ENCODE peak calls at places on chromosomes 13 and 19, in ten cellular contexts. R, O, B, D, A, F, Q, S, W and U are unnamed samples.

GRCh38 chr19:35156673-35157014 is 2.1 kb downstream of the FXYD5 start:
- DNase-seq in O (no peak), R (no peak), S (no peak), W (no peak), D (no peak), F (no peak), A (no peak), B (no peak), Q (no peak), U (no peak)

GRCh38 chr19:17037184-17037583 is 10.6 kb upstream of the CPAMD8 start:
- DNase-seq in F (no peak), A (no peak), B (no peak), D (no peak), S (no peak), R (no peak), O (no peak), Q (no peak), W (no peak), U (no peak)

GRCh38 chr19:56152644-56153043 is 11.6 kb downstream of the ZNF444 start:
- DNase-seq in D (no peak), Q (no peak), A (no peak), R (no peak), F (no peak), O (no peak), S (no peak), B (no peak), W (no peak), U (no peak)

GRCh38 chr13:63088226-63088625 is 1672.6 kb upstream of the PCDH20 start:
- DNase-seq in R (no peak), O (no peak), W (no peak), B (no peak), S (no peak), D (no peak), A (no peak), F (no peak), Q (no peak), U (no peak)

GRCh38 chr19:46624958-46625661 is at the start of gene PTGIR:
- DNase-seq in R (peak), B (no peak), Q (no peak), O (no peak), S (no peak), A (peak), F (no peak), D (no peak), W (peak), U (peak)

GRCh38 chr13:27969073-27969865 is at the start of gene CDX2:
- DNase-seq in W (peak), D (no peak), F (peak), S (peak), O (no peak), A (no peak), R (no peak), Q (no peak), B (no peak), U (no peak)

GRCh38 chr13:59734393-59734792 is 429.3 kb downstream of the DIAPH3 start:
- DNase-seq in B (no peak), Q (peak), S (no peak), A (no peak), W (no peak), D (no peak), R (no peak), O (no peak), F (no peak), U (no peak)

GRCh38 chr19:4338441-4339350 is at the start of gene STAP2:
- DNase-seq in D (peak), F (peak), B (no peak), W (peak), S (no peak), Q (no peak), O (no peak), A (peak), R (peak), U (no peak)

GRCh38 chr13:102897371-102898138 is 51.7 kb downstream of the ERCC5 start:
- DNase-seq in F (no peak), A (no peak), R (no peak), B (no peak), O (no peak), S (no peak), W (no peak), D (no peak), Q (no peak), U (no peak)

GRCh38 chr19:18879579-18880373 is 16.2 kb downstream of the CERS1 start:
- DNase-seq in O (peak), Q (no peak), S (peak), A (peak), D (no peak), F (peak), B (no peak), W (peak), R (peak), U (no peak)

GRCh38 chr19:14248578-14249011 is 42.6 kb upstream of the ADGRL1 start:
- DNase-seq in D (no peak), W (peak), F (no peak), R (no peak), B (peak), A (peak), O (peak), S (no peak), Q (no peak), U (no peak)

GRCh38 chr19:8576273-8576993 is 809 bp downstream of the MYO1F start:
- DNase-seq in F (no peak), Q (no peak), W (peak), O (no peak), D (peak), S (no peak), R (no peak), B (no peak), A (no peak), U (no peak)
- H3K4me3 ChIP-seq in F (peak), Q (peak), W (peak), O (peak), D (peak), S (no peak), R (peak), B (no peak), A (no peak), U (peak)

GRCh38 chr19:2840794-2841790 is at the start of gene ZNF555:
- DNase-seq in O (peak), R (peak), W (peak), B (peak), S (peak), A (peak), F (peak), Q (peak), D (peak), U (peak)
- TF ChIP-seq POLR2AphosphoS5 in O (peak), R (no peak), W (peak), B (no peak), S (peak), A (peak), F (peak), Q (no peak), D (peak), U (peak)

GRCh38 chr19:5567360-5567970 is at the start of gene TINCR:
- DNase-seq in W (no peak), O (no peak), D (no peak), R (no peak), Q (no peak), B (no peak), S (no peak), A (no peak), F (no peak), U (no peak)
- H3K4me3 ChIP-seq in W (peak), O (peak), D (peak), R (peak), Q (no peak), B (peak), S (peak), A (no peak), F (peak), U (peak)

GRCh38 chr19:10692673-10693264 is 8.5 kb upstream of the QTRT1 start:
- DNase-seq in O (no peak), Q (no peak), S (no peak), F (no peak), A (no peak), D (no peak), B (no peak), W (no peak), R (no peak), U (no peak)
- TF ChIP-seq POLR2AphosphoS5 in O (peak), Q (no peak), S (peak), F (no peak), A (no peak), D (no peak), B (no peak), W (no peak), R (no peak), U (no peak)

GRCh38 chr19:49442354-49442753 is 1.0 kb upstream of the SLC17A7 start:
- DNase-seq in S (no peak), D (no peak), F (no peak), Q (no peak), O (no peak), A (no peak), B (no peak), W (peak), R (peak), U (no peak)
- H3K4me3 ChIP-seq in S (peak), D (peak), F (peak), Q (peak), O (peak), A (no peak), B (peak), W (peak), R (peak), U (peak)

DNA sequence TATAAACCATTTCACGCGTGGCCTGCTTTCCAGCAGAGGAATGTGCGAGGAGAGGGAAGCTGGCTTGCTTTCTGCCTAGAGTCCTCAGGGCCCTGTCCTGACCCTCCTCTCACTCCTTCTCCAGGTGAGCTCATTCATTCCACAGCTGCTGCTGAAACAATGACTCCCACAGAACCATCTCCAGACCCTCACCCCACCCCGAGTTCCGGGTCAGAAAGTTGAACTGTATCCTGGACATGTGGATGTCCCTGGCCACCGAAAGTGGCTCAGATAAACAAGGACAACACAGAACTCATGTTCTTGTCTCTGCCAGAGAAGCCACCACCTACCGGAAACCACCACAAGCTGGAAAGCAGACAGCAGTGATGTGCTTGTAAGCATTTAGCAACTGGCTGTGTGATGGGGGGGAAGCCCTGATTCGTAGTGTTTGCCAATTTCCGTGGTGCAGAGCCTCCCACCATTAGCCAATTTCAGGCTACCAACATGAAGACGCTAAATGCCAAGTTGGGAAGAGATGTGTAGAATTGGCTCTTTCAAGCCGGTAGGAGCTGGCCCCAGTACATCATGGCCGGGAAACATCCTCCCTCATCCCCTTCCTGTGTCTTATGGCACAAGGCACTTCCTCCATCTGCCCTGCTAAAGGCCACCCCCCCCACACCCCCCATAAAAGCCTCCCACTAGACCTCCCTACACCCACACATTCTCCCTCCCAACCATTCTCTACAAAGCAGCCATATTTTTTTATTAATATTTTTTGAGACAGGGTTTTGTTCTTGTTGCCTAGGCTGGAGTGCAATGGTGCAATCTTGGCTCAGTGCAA is 5.0 kb downstream of the SYCE2 start:
- DNase-seq in Q (no peak), F (no peak), B (no peak), O (peak), W (peak), S (no peak), R (no peak), A (no peak), D (peak), U (no peak)
- TF ChIP-seq POLR2AphosphoS5 in Q (no peak), F (no peak), B (no peak), O (peak), W (no peak), S (no peak), R (no peak), A (no peak), D (no peak), U (no peak)

GRCh38 chr19:7483720-7484201 is 5.1 kb downstream of the PEX11G start:
- DNase-seq in O (no peak), R (no peak), W (no peak), S (no peak), F (no peak), B (no peak), Q (no peak), D (no peak), A (no peak), U (no peak)

GRCh38 chr19:7480975-7481265 is 7.9 kb downstream of the PEX11G start:
- DNase-seq in R (no peak), D (peak), A (no peak), Q (no peak), F (no peak), O (no peak), W (no peak), B (no peak), S (no peak), U (no peak)

GRCh38 chr19:7480222-7480974 is 8.4 kb downstream of the PEX11G start:
- DNase-seq in O (no peak), Q (no peak), D (no peak), S (no peak), A (no peak), R (no peak), B (no peak), F (no peak), W (no peak), U (no peak)

GRCh38 chr19:7478843-7479227 is 10.0 kb downstream of the PEX11G start:
- DNase-seq in A (no peak), B (no peak), R (no peak), O (no peak), Q (no peak), W (no peak), D (no peak), S (no peak), F (no peak), U (no peak)

DNA sequence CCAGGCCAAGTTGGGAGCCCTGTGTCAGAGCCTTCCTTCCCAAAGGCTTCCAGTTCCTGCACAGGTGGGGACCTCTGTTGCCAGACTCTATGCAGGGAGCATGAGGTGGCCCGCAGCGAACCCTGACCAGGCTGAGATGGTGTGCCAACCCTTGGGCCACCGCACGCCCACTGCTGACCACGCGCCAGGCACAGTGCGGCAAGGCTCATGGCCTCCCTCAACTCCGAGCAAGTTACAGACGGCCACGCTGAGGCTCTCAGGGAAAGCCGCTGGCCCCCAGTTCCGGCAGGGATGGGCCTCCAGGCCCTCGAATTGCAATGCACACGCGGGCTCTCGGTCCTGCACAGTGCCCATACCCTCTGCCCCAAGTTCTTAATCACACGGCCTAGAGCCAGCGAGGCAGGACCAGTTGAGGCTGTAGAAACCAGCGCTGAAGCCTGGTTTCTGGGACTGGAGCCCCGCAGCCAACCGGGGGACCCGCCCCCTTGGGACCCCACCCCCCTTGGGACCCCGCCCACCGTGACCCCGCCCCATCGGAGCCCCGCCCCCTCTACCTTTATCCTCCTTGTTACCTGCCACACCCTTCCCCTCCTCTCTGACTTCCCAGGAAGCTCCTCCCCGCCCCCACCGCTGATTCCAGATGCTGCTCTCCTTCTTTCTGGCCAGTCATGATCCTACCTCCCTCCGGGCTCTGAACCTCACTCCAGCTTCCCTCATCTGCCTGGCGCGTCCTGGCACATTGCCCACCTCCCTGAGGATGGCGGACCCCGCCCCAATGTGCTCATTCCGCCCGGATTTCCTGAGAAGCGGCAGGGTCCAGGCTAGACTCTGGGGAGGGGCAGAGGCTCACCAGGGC is 6.0 kb downstream of the PEX11G start:
- DNase-seq in B (peak), R (no peak), Q (no peak), O (no peak), F (no peak), D (peak), A (no peak), S (peak), W (peak), U (no peak)
- H3K4me3 ChIP-seq in B (peak), R (no peak), Q (no peak), O (no peak), F (no peak), D (no peak), A (no peak), S (no peak), W (no peak), U (no peak)

DNA sequence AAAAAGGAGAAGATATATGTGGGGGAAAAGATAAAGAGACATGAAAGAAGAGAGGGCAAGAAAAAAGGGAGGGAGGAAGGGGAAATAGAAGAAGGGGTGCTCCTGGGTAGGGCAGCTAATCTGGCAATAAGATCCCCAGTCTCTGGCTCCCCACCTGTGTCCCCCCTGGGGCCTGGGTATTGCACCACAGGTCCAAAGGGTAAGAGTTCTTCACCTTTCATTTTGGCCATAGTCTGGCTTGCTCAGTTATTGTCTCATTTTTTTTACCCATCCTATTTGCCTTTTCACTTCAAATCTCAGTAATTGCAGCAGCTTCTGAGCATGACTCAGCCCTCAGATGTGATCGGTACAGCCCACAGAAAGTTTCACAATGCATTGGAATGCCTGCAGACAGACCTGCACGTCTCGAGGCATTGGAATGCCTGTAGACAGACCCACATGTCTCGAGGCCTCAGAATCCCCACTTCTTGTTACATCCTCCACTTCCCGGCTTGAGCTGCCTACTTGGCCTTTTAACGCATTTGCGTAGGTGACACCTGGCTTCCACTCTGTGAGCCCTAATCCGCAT is 173.7 kb downstream of the NUFIP1 start:
- DNase-seq in R (no peak), O (no peak), Q (no peak), A (peak), B (peak), W (no peak), D (peak), S (peak), F (no peak), U (no peak)
- TF ChIP-seq POLR2AphosphoS5 in R (no peak), O (no peak), Q (no peak), A (no peak), B (no peak), W (no peak), D (no peak), S (no peak), F (no peak), U (peak)